ENCODE peak calls at places on chromosomes 13 and 19, in six cellular contexts. One of them, this sample, is unnamed.

GRCh38 chr13:102536695-102537485 is 59.9 kb upstream of the TPP2 start:
- DNase-seq in H1: no peak
- DNase-seq in trophoblast cell: no peak
- DNase-seq in neuronal stem cell: no peak
- DNase-seq in mesenchymal stem cell: no peak
- DNase-seq in H9: no peak
- DNase-seq in this sample: no peak

GRCh38 chr19:50893047-50893737 is 18.0 kb downstream of the KLK4 start:
- DNase-seq in H1: no peak
- DNase-seq in trophoblast cell: no peak
- DNase-seq in neuronal stem cell: no peak
- DNase-seq in mesenchymal stem cell: no peak
- DNase-seq in H9: no peak
- DNase-seq in this sample: no peak

GRCh38 chr13:32033744-32034143 is 2.2 kb downstream of the FRY start:
- DNase-seq in H1: no peak
- DNase-seq in trophoblast cell: peak
- DNase-seq in neuronal stem cell: no peak
- DNase-seq in mesenchymal stem cell: no peak
- DNase-seq in H9: no peak
- DNase-seq in this sample: peak

GRCh38 chr13:99663185-99663825 is 162.0 kb downstream of the TM9SF2 start:
- DNase-seq in H1: no peak
- DNase-seq in trophoblast cell: no peak
- DNase-seq in neuronal stem cell: no peak
- DNase-seq in mesenchymal stem cell: no peak
- DNase-seq in H9: no peak
- DNase-seq in this sample: no peak

GRCh38 chr19:14142262-14143190 is 6.1 kb upstream of the ASF1B start:
- DNase-seq in H1: no peak
- DNase-seq in trophoblast cell: no peak
- DNase-seq in neuronal stem cell: no peak
- DNase-seq in mesenchymal stem cell: no peak
- DNase-seq in H9: no peak
- DNase-seq in this sample: no peak

GRCh38 chr13:113122571-113123225 is at the start of gene F10:
- DNase-seq in H1: no peak
- DNase-seq in trophoblast cell: no peak
- DNase-seq in neuronal stem cell: no peak
- DNase-seq in mesenchymal stem cell: peak
- DNase-seq in H9: peak
- DNase-seq in this sample: peak

GRCh38 chr19:45653634-45654033 is 14.4 kb upstream of the GIPR start:
- DNase-seq in H1: no peak
- DNase-seq in trophoblast cell: no peak
- DNase-seq in neuronal stem cell: no peak
- DNase-seq in mesenchymal stem cell: no peak
- DNase-seq in H9: no peak
- DNase-seq in this sample: no peak

GRCh38 chr13:41649659-41650058 is 192.3 kb downstream of the RGCC start:
- DNase-seq in H1: no peak
- DNase-seq in trophoblast cell: peak
- DNase-seq in neuronal stem cell: no peak
- DNase-seq in mesenchymal stem cell: peak
- DNase-seq in H9: no peak
- DNase-seq in this sample: peak

GRCh38 chr13:79910869-79911540 is 429.9 kb downstream of the SPRY2 start:
- DNase-seq in H1: no peak
- DNase-seq in trophoblast cell: no peak
- DNase-seq in neuronal stem cell: no peak
- DNase-seq in mesenchymal stem cell: no peak
- DNase-seq in H9: no peak
- DNase-seq in this sample: no peak

GRCh38 chr19:6060600-6061391 is 49.5 kb downstream of the RFX2 start:
- DNase-seq in H1: no peak
- DNase-seq in trophoblast cell: peak
- DNase-seq in neuronal stem cell: no peak
- DNase-seq in mesenchymal stem cell: no peak
- DNase-seq in H9: peak
- DNase-seq in this sample: peak

GRCh38 chr19:45878043-45878794 is 7.7 kb downstream of the IRF2BP1 start:
- DNase-seq in H1: no peak
- DNase-seq in trophoblast cell: no peak
- DNase-seq in neuronal stem cell: no peak
- DNase-seq in mesenchymal stem cell: no peak
- DNase-seq in H9: no peak
- DNase-seq in this sample: no peak

GRCh38 chr19:29815231-29815630 is 3.4 kb downstream of the CCNE1 start:
- DNase-seq in H1: no peak
- DNase-seq in trophoblast cell: no peak
- DNase-seq in neuronal stem cell: no peak
- DNase-seq in mesenchymal stem cell: no peak
- DNase-seq in H9: no peak
- DNase-seq in this sample: no peak

DNA sequence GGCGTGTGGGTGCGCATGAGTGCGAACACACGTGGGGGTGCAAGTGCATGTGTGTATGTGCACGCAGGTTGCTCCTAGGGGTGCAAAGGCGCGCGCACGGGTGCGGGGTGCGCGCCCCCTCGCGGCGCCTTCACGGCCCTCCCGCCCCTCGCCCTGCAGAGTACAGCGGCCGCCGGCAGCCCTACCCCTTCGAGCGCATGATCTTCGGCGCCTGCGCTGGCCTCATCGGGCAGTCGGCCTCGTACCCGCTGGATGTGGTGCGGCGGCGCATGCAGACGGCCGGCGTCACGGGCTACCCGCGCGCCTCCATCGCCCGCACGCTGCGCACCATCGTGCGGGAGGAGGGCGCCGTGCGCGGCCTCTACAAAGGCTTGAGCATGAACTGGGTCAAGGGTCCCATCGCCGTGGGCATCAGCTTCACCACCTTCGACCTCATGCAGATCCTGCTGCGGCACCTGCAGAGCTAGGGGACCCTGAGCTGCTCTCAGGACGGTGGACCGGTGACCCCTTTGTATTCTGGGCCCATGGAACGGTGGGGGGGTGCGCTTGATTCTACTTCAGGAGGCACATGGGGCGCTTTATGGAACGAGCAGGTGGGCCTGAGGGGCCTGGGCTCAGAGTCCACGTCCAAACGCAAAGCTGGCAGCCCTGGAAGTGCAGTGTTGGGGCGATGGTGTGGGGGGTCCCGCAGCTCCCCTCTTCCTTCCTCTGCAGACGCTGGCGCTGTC is 27.7 kb downstream of the TMEM161A start:
- DNase-seq in H1: no peak
- DNase-seq in trophoblast cell: peak
- DNase-seq in neuronal stem cell: no peak
- DNase-seq in mesenchymal stem cell: no peak
- DNase-seq in H9: peak
- DNase-seq in this sample: no peak
- H3K14ac ChIP-seq in H1: no peak
- H3K14ac ChIP-seq in trophoblast cell: no peak
- H3K14ac ChIP-seq in neuronal stem cell: peak
- H3K14ac ChIP-seq in mesenchymal stem cell: peak
- H3K14ac ChIP-seq in H9: no peak
- H3K14ac ChIP-seq in this sample: no peak

GRCh38 chr13:104111031-104111430 is 1044.8 kb upstream of the SLC10A2 start:
- DNase-seq in H1: no peak
- DNase-seq in trophoblast cell: no peak
- DNase-seq in neuronal stem cell: no peak
- DNase-seq in mesenchymal stem cell: no peak
- DNase-seq in H9: no peak
- DNase-seq in this sample: peak

DNA sequence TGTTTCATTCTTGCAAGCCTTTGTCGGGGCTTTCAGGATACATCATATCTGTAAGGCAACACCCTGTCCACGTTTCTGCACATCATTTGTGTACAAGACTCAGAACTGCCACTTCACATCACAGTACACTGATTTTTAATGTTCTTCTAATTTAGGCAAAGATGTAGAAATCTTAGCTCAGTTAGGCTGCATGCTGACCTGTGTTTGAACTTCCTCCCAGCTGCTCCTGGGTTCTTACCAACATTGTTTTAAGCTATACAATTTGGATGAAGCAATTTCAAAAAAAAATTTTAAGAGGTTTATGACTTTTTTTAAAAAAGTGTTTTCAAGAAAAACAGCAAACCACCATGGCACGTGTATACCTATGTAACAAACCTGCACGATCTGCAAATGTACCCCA is 1047.9 kb upstream of the SLC10A2 start:
- DNase-seq in H1: no peak
- DNase-seq in trophoblast cell: no peak
- DNase-seq in neuronal stem cell: no peak
- DNase-seq in mesenchymal stem cell: no peak
- DNase-seq in H9: no peak
- DNase-seq in this sample: peak
- H3K14ac ChIP-seq in H1: no peak
- H3K14ac ChIP-seq in trophoblast cell: no peak
- H3K14ac ChIP-seq in neuronal stem cell: no peak
- H3K14ac ChIP-seq in mesenchymal stem cell: no peak
- H3K14ac ChIP-seq in H9: no peak
- H3K14ac ChIP-seq in this sample: no peak

DNA sequence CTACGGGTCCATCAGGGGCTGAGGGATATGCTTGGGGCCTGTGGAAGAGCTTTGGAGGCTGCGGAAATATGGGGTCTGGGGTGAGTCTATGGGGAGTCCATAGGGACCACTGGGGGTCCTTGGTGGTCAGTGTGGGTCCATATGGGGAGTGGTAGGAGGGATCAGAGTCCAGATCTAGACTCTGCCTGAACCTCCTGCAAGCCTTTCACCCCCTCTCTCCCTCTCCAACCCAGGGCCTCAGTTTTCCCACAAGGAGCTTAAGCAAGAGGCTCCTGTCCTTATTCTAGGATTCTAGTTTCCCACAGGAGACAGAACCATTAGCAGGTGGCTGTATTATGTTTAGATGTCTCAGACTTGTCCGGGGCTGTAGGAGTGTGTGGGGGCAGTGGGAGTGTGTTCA is 161.9 kb upstream of the TSHZ3 start:
- DNase-seq in H1: no peak
- DNase-seq in trophoblast cell: no peak
- DNase-seq in neuronal stem cell: no peak
- DNase-seq in mesenchymal stem cell: no peak
- DNase-seq in H9: no peak
- DNase-seq in this sample: no peak
- H3K14ac ChIP-seq in H1: no peak
- H3K14ac ChIP-seq in trophoblast cell: no peak
- H3K14ac ChIP-seq in neuronal stem cell: no peak
- H3K14ac ChIP-seq in mesenchymal stem cell: peak
- H3K14ac ChIP-seq in H9: no peak
- H3K14ac ChIP-seq in this sample: no peak

GRCh38 chr13:92833071-92833470 is 393.5 kb upstream of the GPC6 start:
- DNase-seq in H1: no peak
- DNase-seq in trophoblast cell: no peak
- DNase-seq in neuronal stem cell: no peak
- DNase-seq in mesenchymal stem cell: peak
- DNase-seq in H9: no peak
- DNase-seq in this sample: peak
- H3K14ac ChIP-seq in H1: no peak
- H3K14ac ChIP-seq in trophoblast cell: no peak
- H3K14ac ChIP-seq in neuronal stem cell: no peak
- H3K14ac ChIP-seq in mesenchymal stem cell: no peak
- H3K14ac ChIP-seq in H9: no peak
- H3K14ac ChIP-seq in this sample: no peak

GRCh38 chr19:46935066-46935663 is 74.4 kb downstream of the ARHGAP35 start:
- DNase-seq in H1: no peak
- DNase-seq in trophoblast cell: no peak
- DNase-seq in neuronal stem cell: no peak
- DNase-seq in mesenchymal stem cell: peak
- DNase-seq in H9: no peak
- DNase-seq in this sample: peak
- H3K14ac ChIP-seq in H1: no peak
- H3K14ac ChIP-seq in trophoblast cell: no peak
- H3K14ac ChIP-seq in neuronal stem cell: no peak
- H3K14ac ChIP-seq in mesenchymal stem cell: no peak
- H3K14ac ChIP-seq in H9: no peak
- H3K14ac ChIP-seq in this sample: peak

GRCh38 chr19:36526581-36526980 is 1.5 kb downstream of the ZNF260 start:
- DNase-seq in H1: no peak
- DNase-seq in trophoblast cell: no peak
- DNase-seq in neuronal stem cell: no peak
- DNase-seq in mesenchymal stem cell: no peak
- DNase-seq in H9: no peak
- DNase-seq in this sample: no peak
- H3K14ac ChIP-seq in H1: no peak
- H3K14ac ChIP-seq in trophoblast cell: no peak
- H3K14ac ChIP-seq in neuronal stem cell: no peak
- H3K14ac ChIP-seq in mesenchymal stem cell: no peak
- H3K14ac ChIP-seq in H9: no peak
- H3K14ac ChIP-seq in this sample: no peak

GRCh38 chr13:97321616-97322321 is 99.6 kb downstream of the MBNL2 start:
- DNase-seq in H1: no peak
- DNase-seq in trophoblast cell: no peak
- DNase-seq in neuronal stem cell: no peak
- DNase-seq in mesenchymal stem cell: no peak
- DNase-seq in H9: no peak
- DNase-seq in this sample: no peak
- H3K14ac ChIP-seq in H1: no peak
- H3K14ac ChIP-seq in trophoblast cell: no peak
- H3K14ac ChIP-seq in neuronal stem cell: no peak
- H3K14ac ChIP-seq in mesenchymal stem cell: no peak
- H3K14ac ChIP-seq in H9: no peak
- H3K14ac ChIP-seq in this sample: peak

GRCh38 chr13:77986699-77987098 is 68.1 kb upstream of the EDNRB start:
- DNase-seq in H1: no peak
- DNase-seq in trophoblast cell: no peak
- DNase-seq in neuronal stem cell: no peak
- DNase-seq in mesenchymal stem cell: no peak
- DNase-seq in H9: no peak
- DNase-seq in this sample: no peak
- H3K14ac ChIP-seq in H1: no peak
- H3K14ac ChIP-seq in trophoblast cell: no peak
- H3K14ac ChIP-seq in neuronal stem cell: no peak
- H3K14ac ChIP-seq in mesenchymal stem cell: peak
- H3K14ac ChIP-seq in H9: no peak
- H3K14ac ChIP-seq in this sample: no peak